ENCODE peak calls at places on chromosomes 11 and 22, in ten cellular contexts. One of them, this sample, is unnamed.

GRCh38 chr11:6666302-6667183 is 10.9 kb upstream of the DCHS1 start:
- DNase-seq in DMS 273 treated with DMSO at 0.1 percent for 48 hours: no peak
- DNase-seq in NCI-H460: no peak
- DNase-seq in GM23248: no peak
- DNase-seq in CD8-positive, alpha-beta memory T cell: no peak
- DNase-seq in NCI-H526: no peak
- DNase-seq in GM04504: no peak
- DNase-seq in cardiac fibroblast: no peak
- DNase-seq in MCF 10A: no peak
- DNase-seq in fibroblast of villous mesenchyme: no peak
- DNase-seq in this sample: no peak

GRCh38 chr11:35214181-35214770 is 75.3 kb downstream of the CD44 start:
- DNase-seq in DMS 273 treated with DMSO at 0.1 percent for 48 hours: no peak
- DNase-seq in NCI-H460: no peak
- DNase-seq in GM23248: peak; percentile 57
- DNase-seq in CD8-positive, alpha-beta memory T cell: no peak
- DNase-seq in NCI-H526: no peak
- DNase-seq in GM04504: no peak
- DNase-seq in cardiac fibroblast: peak; percentile 39
- DNase-seq in MCF 10A: peak; percentile 17
- DNase-seq in fibroblast of villous mesenchyme: peak; percentile 28
- DNase-seq in this sample: no peak

GRCh38 chr11:19587979-19588378 is 124.7 kb upstream of the NAV2 start:
- DNase-seq in DMS 273 treated with DMSO at 0.1 percent for 48 hours: no peak
- DNase-seq in NCI-H460: no peak
- DNase-seq in GM23248: no peak
- DNase-seq in CD8-positive, alpha-beta memory T cell: no peak
- DNase-seq in NCI-H526: no peak
- DNase-seq in GM04504: no peak
- DNase-seq in cardiac fibroblast: no peak
- DNase-seq in MCF 10A: no peak
- DNase-seq in fibroblast of villous mesenchyme: no peak
- DNase-seq in this sample: no peak

GRCh38 chr11:17607083-17607429 is 60.0 kb downstream of the OTOG start:
- DNase-seq in DMS 273 treated with DMSO at 0.1 percent for 48 hours: no peak
- DNase-seq in NCI-H460: no peak
- DNase-seq in GM23248: no peak
- DNase-seq in CD8-positive, alpha-beta memory T cell: no peak
- DNase-seq in NCI-H526: no peak
- DNase-seq in GM04504: no peak
- DNase-seq in cardiac fibroblast: no peak
- DNase-seq in MCF 10A: no peak
- DNase-seq in fibroblast of villous mesenchyme: no peak
- DNase-seq in this sample: no peak

GRCh38 chr22:29907753-29908515 is 25.0 kb downstream of the MTMR3 start:
- DNase-seq in DMS 273 treated with DMSO at 0.1 percent for 48 hours: peak; percentile 66
- DNase-seq in NCI-H460: peak; percentile 79
- DNase-seq in GM23248: peak; percentile 83
- DNase-seq in CD8-positive, alpha-beta memory T cell: no peak
- DNase-seq in NCI-H526: no peak
- DNase-seq in GM04504: peak; percentile 78
- DNase-seq in cardiac fibroblast: peak; percentile 90
- DNase-seq in MCF 10A: peak; percentile 98
- DNase-seq in fibroblast of villous mesenchyme: peak; percentile 89
- DNase-seq in this sample: peak; percentile 13

GRCh38 chr11:7924526-7924925 is 6.5 kb downstream of the OR10A6 start:
- DNase-seq in DMS 273 treated with DMSO at 0.1 percent for 48 hours: no peak
- DNase-seq in NCI-H460: no peak
- DNase-seq in GM23248: no peak
- DNase-seq in CD8-positive, alpha-beta memory T cell: no peak
- DNase-seq in NCI-H526: no peak
- DNase-seq in GM04504: no peak
- DNase-seq in cardiac fibroblast: no peak
- DNase-seq in MCF 10A: no peak
- DNase-seq in fibroblast of villous mesenchyme: no peak
- DNase-seq in this sample: no peak

GRCh38 chr11:41377709-41378394 is 81.6 kb downstream of the LRRC4C start:
- DNase-seq in DMS 273 treated with DMSO at 0.1 percent for 48 hours: no peak
- DNase-seq in NCI-H460: no peak
- DNase-seq in GM23248: no peak
- DNase-seq in CD8-positive, alpha-beta memory T cell: no peak
- DNase-seq in NCI-H526: no peak
- DNase-seq in GM04504: no peak
- DNase-seq in cardiac fibroblast: no peak
- DNase-seq in MCF 10A: no peak
- DNase-seq in fibroblast of villous mesenchyme: no peak
- DNase-seq in this sample: no peak

GRCh38 chr11:126733685-126734084 is 266.9 kb downstream of the KIRREL3 start:
- DNase-seq in DMS 273 treated with DMSO at 0.1 percent for 48 hours: no peak
- DNase-seq in NCI-H460: no peak
- DNase-seq in GM23248: no peak
- DNase-seq in CD8-positive, alpha-beta memory T cell: no peak
- DNase-seq in NCI-H526: no peak
- DNase-seq in GM04504: no peak
- DNase-seq in cardiac fibroblast: no peak
- DNase-seq in MCF 10A: no peak
- DNase-seq in fibroblast of villous mesenchyme: no peak
- DNase-seq in this sample: no peak

GRCh38 chr11:67483498-67483798 is 622 bp downstream of the AIP start:
- DNase-seq in DMS 273 treated with DMSO at 0.1 percent for 48 hours: no peak
- DNase-seq in NCI-H460: no peak
- DNase-seq in GM23248: no peak
- DNase-seq in CD8-positive, alpha-beta memory T cell: no peak
- DNase-seq in NCI-H526: no peak
- DNase-seq in GM04504: no peak
- DNase-seq in cardiac fibroblast: no peak
- DNase-seq in MCF 10A: no peak
- DNase-seq in fibroblast of villous mesenchyme: no peak
- DNase-seq in this sample: no peak

GRCh38 chr11:36254739-36255138 is 34.5 kb downstream of the COMMD9 start:
- DNase-seq in DMS 273 treated with DMSO at 0.1 percent for 48 hours: no peak
- DNase-seq in NCI-H460: no peak
- DNase-seq in GM23248: peak; percentile 51
- DNase-seq in CD8-positive, alpha-beta memory T cell: no peak
- DNase-seq in NCI-H526: no peak
- DNase-seq in GM04504: no peak
- DNase-seq in cardiac fibroblast: peak; percentile 29
- DNase-seq in MCF 10A: peak; percentile 45
- DNase-seq in fibroblast of villous mesenchyme: peak; percentile 11
- DNase-seq in this sample: no peak

GRCh38 chr11:77151804-77152513 is 23.9 kb downstream of the MYO7A start:
- DNase-seq in DMS 273 treated with DMSO at 0.1 percent for 48 hours: peak; percentile 33
- DNase-seq in NCI-H460: no peak
- DNase-seq in GM23248: no peak
- DNase-seq in CD8-positive, alpha-beta memory T cell: peak; percentile 25
- DNase-seq in NCI-H526: no peak
- DNase-seq in GM04504: no peak
- DNase-seq in cardiac fibroblast: no peak
- DNase-seq in MCF 10A: no peak
- DNase-seq in fibroblast of villous mesenchyme: peak; percentile 22
- DNase-seq in this sample: no peak

GRCh38 chr11:93727985-93728791 is 13.1 kb downstream of the TAF1D start:
- DNase-seq in DMS 273 treated with DMSO at 0.1 percent for 48 hours: no peak
- DNase-seq in NCI-H460: no peak
- DNase-seq in GM23248: no peak
- DNase-seq in CD8-positive, alpha-beta memory T cell: no peak
- DNase-seq in NCI-H526: no peak
- DNase-seq in GM04504: no peak
- DNase-seq in cardiac fibroblast: no peak
- DNase-seq in MCF 10A: peak; percentile 27
- DNase-seq in fibroblast of villous mesenchyme: peak; percentile 75
- DNase-seq in this sample: no peak

GRCh38 chr11:134634897-134635831 is 223.1 kb upstream of the B3GAT1 start:
- DNase-seq in DMS 273 treated with DMSO at 0.1 percent for 48 hours: no peak
- DNase-seq in NCI-H460: no peak
- DNase-seq in GM23248: no peak
- DNase-seq in CD8-positive, alpha-beta memory T cell: no peak
- DNase-seq in NCI-H526: no peak
- DNase-seq in GM04504: no peak
- DNase-seq in cardiac fibroblast: no peak
- DNase-seq in MCF 10A: no peak
- DNase-seq in fibroblast of villous mesenchyme: no peak
- DNase-seq in this sample: no peak

GRCh38 chr11:91664521-91664920 is 560.1 kb upstream of the FAT3 start:
- DNase-seq in DMS 273 treated with DMSO at 0.1 percent for 48 hours: no peak
- DNase-seq in NCI-H460: no peak
- DNase-seq in GM23248: no peak
- DNase-seq in CD8-positive, alpha-beta memory T cell: no peak
- DNase-seq in NCI-H526: no peak
- DNase-seq in GM04504: no peak
- DNase-seq in cardiac fibroblast: no peak
- DNase-seq in MCF 10A: peak; percentile 4
- DNase-seq in fibroblast of villous mesenchyme: no peak
- DNase-seq in this sample: no peak

This sample was measured in GM13977.